ENCODE peak calls at places on chromosome 15, in seven cellular contexts. U, P, G, B, N, S and I are unnamed samples.

GRCh38 chr15:51067510-51067909 is 27.2 kb downstream of the TNFAIP8L3 start:
- DNase-seq in G (no peak), N (no peak), U (no peak), B (no peak), S (no peak), P (peak; percentile 78), I (no peak)

GRCh38 chr15:85048430-85048829 is 66.8 kb downstream of the PDE8A start:
- DNase-seq in G (no peak), P (peak; percentile 51), U (no peak), S (peak; percentile 74), B (no peak), N (peak; percentile 49), I (no peak)

GRCh38 chr15:27815035-27815434 is 284.1 kb downstream of the OCA2 start:
- DNase-seq in U (no peak), B (peak; percentile 13), G (no peak), N (no peak), S (no peak), P (no peak), I (no peak)

GRCh38 chr15:95940431-95940985 is 390.0 kb upstream of the NR2F2 start:
- DNase-seq in G (peak; percentile 51), S (no peak), P (no peak), U (no peak), B (no peak), N (no peak), I (no peak)

GRCh38 chr15:66287461-66288055 is 5.8 kb upstream of the DIS3L start:
- DNase-seq in U (no peak), G (peak; percentile 55), P (peak; percentile 50), S (peak; percentile 37), B (no peak), N (peak; percentile 66), I (no peak)

GRCh38 chr15:75149911-75150709 is 51.6 kb upstream of the C15orf39 start:
- DNase-seq in S (peak; percentile 79), N (peak; percentile 93), U (no peak), P (peak; percentile 52), G (no peak), B (no peak), I (no peak)

GRCh38 chr15:96737408-96737807 is 406.9 kb downstream of the NR2F2 start:
- DNase-seq in U (no peak), G (no peak), P (no peak), S (no peak), B (no peak), N (no peak), I (no peak)

GRCh38 chr15:84598993-84599392 is 1.8 kb upstream of the ZSCAN2 start:
- DNase-seq in N (peak; percentile 75), G (peak; percentile 83), S (peak; percentile 78), U (no peak), P (peak; percentile 72), B (no peak), I (no peak)

GRCh38 chr15:36365963-36366362 is 213.5 kb upstream of the CDIN1 start:
- DNase-seq in B (no peak), G (no peak), S (no peak), U (no peak), P (no peak), N (peak; percentile 47), I (no peak)

GRCh38 chr15:83289160-83289559 is 4.7 kb upstream of the BNC1 start:
- DNase-seq in B (no peak), G (no peak), P (no peak), N (peak; percentile 87), U (no peak), S (no peak), I (no peak)

GRCh38 chr15:70474682-70475438 is 288.5 kb downstream of the UACA start:
- DNase-seq in G (no peak), B (peak; percentile 83), S (peak; percentile 96), N (peak; percentile 97), U (peak; percentile 64), P (peak; percentile 99), I (peak; percentile 89)

GRCh38 chr15:63234479-63234878 is 42.9 kb upstream of the APH1B start:
- DNase-seq in B (peak; percentile 72), P (peak; percentile 90), G (peak; percentile 38), N (peak; percentile 68), S (peak; percentile 72), U (peak; percentile 31), I (peak; percentile 59)

GRCh38 chr15:35443376-35443775 is 102.6 kb downstream of the DPH6 start:
- DNase-seq in U (no peak), B (no peak), P (peak; percentile 7), S (no peak), G (peak; percentile 2), N (no peak), I (no peak)

GRCh38 chr15:100918690-100919480 is at the start of gene LRRK1:
- DNase-seq in U (no peak), B (no peak), G (peak; percentile 59), P (peak; percentile 38), N (peak; percentile 70), S (peak; percentile 64), I (peak; percentile 77)

GRCh38 chr15:66089049-66089448 is 164.5 kb downstream of the MEGF11 start:
- DNase-seq in G (no peak), S (no peak), P (no peak), B (no peak), U (no peak), N (no peak), I (no peak)

GRCh38 chr15:73330206-73331051 is 38.3 kb downstream of the HCN4 start:
- DNase-seq in U (no peak), P (no peak), S (no peak), B (no peak), G (no peak), N (peak; percentile 17), I (no peak)

GRCh38 chr15:72379856-72380255 is 4.0 kb upstream of the HEXA start:
- DNase-seq in U (no peak), N (no peak), P (no peak), S (no peak), G (no peak), B (no peak), I (no peak)

GRCh38 chr15:61892140-61892539 is 168.1 kb downstream of the VPS13C start:
- DNase-seq in S (no peak), B (no peak), G (no peak), P (no peak), U (no peak), N (no peak), I (no peak)

GRCh38 chr15:71538181-71538580 is 272.2 kb upstream of the NR2E3 start:
- DNase-seq in U (no peak), B (no peak), P (peak; percentile 38), N (no peak), G (no peak), S (no peak), I (no peak)

GRCh38 chr15:70569718-70570231 is 193.6 kb downstream of the UACA start:
- DNase-seq in N (no peak), P (no peak), B (no peak), S (peak; percentile 66), G (no peak), U (no peak), I (no peak)

GRCh38 chr15:37880009-37880834 is 54.2 kb upstream of the TMCO5A start:
- DNase-seq in B (no peak), S (peak; percentile 22), N (peak; percentile 67), P (peak; percentile 85), G (peak; percentile 78), U (no peak), I (no peak)

GRCh38 chr15:57554821-57555185 is 36.9 kb upstream of the MYZAP start:
- DNase-seq in U (no peak), G (no peak), S (no peak), N (no peak), B (no peak), P (no peak), I (no peak)

GRCh38 chr15:57553526-57553925 is 38.2 kb upstream of the MYZAP start:
- DNase-seq in P (no peak), S (no peak), N (no peak), B (no peak), G (peak; percentile 35), U (no peak), I (no peak)

GRCh38 chr15:57555270-57555669 is 36.4 kb upstream of the MYZAP start:
- DNase-seq in S (no peak), G (no peak), B (no peak), U (no peak), N (peak; percentile 26), P (peak; percentile 54), I (no peak)

GRCh38 chr15:57552678-57553334 is 38.9 kb upstream of the MYZAP start:
- DNase-seq in G (no peak), P (no peak), B (no peak), N (no peak), U (no peak), S (no peak), I (no peak)

GRCh38 chr15:57554063-57554820 is 37.5 kb upstream of the MYZAP start:
- DNase-seq in U (no peak), B (no peak), N (no peak), G (no peak), S (no peak), P (no peak), I (no peak)
- H3K27ac ChIP-seq in U (no peak overlapping the region), B (peak overlapping the region; percentile 69), N (no peak overlapping the region), G (no peak overlapping the region), S (no peak overlapping the region), P (no peak overlapping the region), I (peak overlapping the region; percentile 87)

GRCh38 chr15:79003896-79004295 is 59.0 kb upstream of the CTSH start:
- DNase-seq in N (no peak), S (no peak), U (no peak), G (no peak), B (no peak), P (no peak), I (no peak)

GRCh38 chr15:79006071-79006470 is 61.2 kb upstream of the CTSH start:
- DNase-seq in S (no peak), B (no peak), U (no peak), N (no peak), P (no peak), G (no peak), I (no peak)

GRCh38 chr15:79004336-79004735 is 59.5 kb upstream of the CTSH start:
- DNase-seq in N (peak; percentile 72), U (no peak), P (peak; percentile 33), S (peak; percentile 72), G (peak; percentile 68), B (no peak), I (no peak)

GRCh38 chr15:79002631-79003030 is 57.8 kb upstream of the CTSH start:
- DNase-seq in B (no peak), S (no peak), N (no peak), U (no peak), P (no peak), G (no peak), I (no peak)

GRCh38 chr15:79003301-79003700 is 58.5 kb upstream of the CTSH start:
- DNase-seq in B (no peak), G (no peak), U (no peak), N (peak; percentile 38), S (no peak), P (no peak), I (no peak)
- H3K27ac ChIP-seq in B (no peak overlapping the region), G (no peak overlapping the region), U (no peak overlapping the region), N (no peak overlapping the region), S (no peak overlapping the region), P (no peak overlapping the region), I (no peak overlapping the region)

GRCh38 chr15:41969851-41970431 is 2.4 kb downstream of the EHD4 start:
- DNase-seq in P (no peak), U (no peak), G (no peak), S (no peak), N (no peak), B (no peak), I (no peak)
- H3K27ac ChIP-seq in P (no peak overlapping the region), U (peak overlapping the region; percentile 93), G (no peak overlapping the region), S (no peak overlapping the region), N (no peak overlapping the region), B (peak overlapping the region; percentile 95), I (peak overlapping the region; percentile 96)

DNA sequence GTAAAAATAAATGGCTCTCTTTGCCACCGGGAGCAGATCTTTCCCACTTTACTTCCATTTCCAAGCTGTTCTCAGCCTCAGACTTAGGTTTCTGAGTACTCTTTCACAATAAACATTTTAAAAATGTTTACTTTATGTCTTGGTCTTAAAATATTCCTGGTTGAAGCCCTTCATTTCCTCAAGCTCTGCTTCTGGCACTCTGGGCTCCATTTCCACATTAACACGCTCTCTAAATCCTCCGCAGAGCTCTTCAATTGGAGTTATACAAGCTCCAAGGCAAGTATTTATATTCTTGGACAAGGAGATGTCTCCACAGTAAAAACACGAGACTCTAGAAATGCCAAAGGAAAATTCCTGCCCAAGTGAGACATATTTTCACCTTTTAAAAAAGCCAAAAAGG is 169.3 kb downstream of the GREM1 start:
- DNase-seq in B (no peak), N (no peak), P (peak; percentile 28), G (no peak), U (no peak), S (no peak), I (no peak)
- H3K27ac ChIP-seq in B (no peak overlapping the region), N (no peak overlapping the region), P (no peak overlapping the region), G (no peak overlapping the region), U (no peak overlapping the region), S (no peak overlapping the region), I (no peak overlapping the region)